ENCODE peak calls at places on chromosome 16, in five cellular contexts. O, E, M, K and G are unnamed samples.
A peak's percentile ranks its signal among the peaks of the same experiment; 100 is the strongest.

GRCh38 chr16:2777231-2777902 is at the start of gene ELOB:
- DNase-seq in O (peak; percentile 76), E (peak; percentile 46), M (peak; percentile 75), K (peak; percentile 97), G (peak; percentile 88)

GRCh38 chr16:15843635-15844279 is 13.1 kb downstream of the MYH11 start:
- DNase-seq in O (no peak), E (no peak), M (no peak), K (no peak), G (no peak)

GRCh38 chr16:23952128-23953041 is 116.6 kb downstream of the PRKCB start:
- DNase-seq in O (no peak), E (no peak), M (no peak), K (no peak), G (no peak)

GRCh38 chr16:48574766-48575165 is 35.2 kb downstream of the N4BP1 start:
- DNase-seq in O (peak; percentile 56), E (peak; percentile 85), M (no peak), K (no peak), G (no peak)

GRCh38 chr16:10729649-10730048 is 14.0 kb upstream of the NUBP1 start:
- DNase-seq in O (peak; percentile 60), E (peak; percentile 87), M (peak; percentile 31), K (no peak), G (no peak)

GRCh38 chr16:66524601-66525164 is 25.2 kb downstream of the TK2 start:
- DNase-seq in O (no peak), E (no peak), M (no peak), K (no peak), G (no peak)

GRCh38 chr16:20901441-20902112 is 1.0 kb downstream of the LYRM1 start:
- DNase-seq in O (peak; percentile 75), E (peak; percentile 97), M (peak; percentile 66), K (peak; percentile 67), G (peak; percentile 65)

GRCh38 chr16:72967941-72968340 is 80.0 kb downstream of the ZFHX3 start:
- DNase-seq in O (no peak), E (no peak), M (no peak), K (no peak), G (no peak)

GRCh38 chr16:89285381-89285780 is 67.9 kb downstream of the ZNF778 start:
- DNase-seq in O (no peak), E (no peak), M (no peak), K (no peak), G (no peak)

GRCh38 chr16:84194470-84195200 is 3.7 kb downstream of the ADAD2 start:
- DNase-seq in O (no peak), E (no peak), M (no peak), K (no peak), G (no peak)

GRCh38 chr16:81612351-81613170 is 166.5 kb upstream of the PLCG2 start:
- DNase-seq in O (no peak), E (no peak), M (no peak), K (no peak), G (no peak)

GRCh38 chr16:75580-76501 is 2.2 kb upstream of the MPG start:
- DNase-seq in O (no peak), E (no peak), M (peak; percentile 93), K (no peak), G (peak; percentile 89)

GRCh38 chr16:19389246-19389645 is 28.4 kb upstream of the TMC5 start:
- DNase-seq in O (peak; percentile 44), E (no peak), M (no peak), K (peak; percentile 84), G (no peak)

GRCh38 chr16:9518054-9518453 is 426.6 kb downstream of the HAPSTR1 start:
- DNase-seq in O (peak; percentile 17), E (no peak), M (no peak), K (no peak), G (no peak)

GRCh38 chr16:16166952-16167351 is 56.3 kb downstream of the ABCC6 start:
- DNase-seq in O (no peak), E (no peak), M (no peak), K (no peak), G (no peak)

GRCh38 chr16:19765860-19766553 is 47.9 kb downstream of the IQCK start:
- DNase-seq in O (no peak), E (no peak), M (peak; percentile 15), K (peak; percentile 63), G (peak; percentile 42)

GRCh38 chr16:17461951-17462729 is 8.6 kb downstream of the XYLT1 start:
- DNase-seq in O (no peak), E (no peak), M (no peak), K (no peak), G (no peak)

GRCh38 chr16:87778476-87778829 is 12.7 kb upstream of the KLHDC4 start:
- DNase-seq in O (no peak), E (no peak), M (no peak), K (no peak), G (no peak)

DNA sequence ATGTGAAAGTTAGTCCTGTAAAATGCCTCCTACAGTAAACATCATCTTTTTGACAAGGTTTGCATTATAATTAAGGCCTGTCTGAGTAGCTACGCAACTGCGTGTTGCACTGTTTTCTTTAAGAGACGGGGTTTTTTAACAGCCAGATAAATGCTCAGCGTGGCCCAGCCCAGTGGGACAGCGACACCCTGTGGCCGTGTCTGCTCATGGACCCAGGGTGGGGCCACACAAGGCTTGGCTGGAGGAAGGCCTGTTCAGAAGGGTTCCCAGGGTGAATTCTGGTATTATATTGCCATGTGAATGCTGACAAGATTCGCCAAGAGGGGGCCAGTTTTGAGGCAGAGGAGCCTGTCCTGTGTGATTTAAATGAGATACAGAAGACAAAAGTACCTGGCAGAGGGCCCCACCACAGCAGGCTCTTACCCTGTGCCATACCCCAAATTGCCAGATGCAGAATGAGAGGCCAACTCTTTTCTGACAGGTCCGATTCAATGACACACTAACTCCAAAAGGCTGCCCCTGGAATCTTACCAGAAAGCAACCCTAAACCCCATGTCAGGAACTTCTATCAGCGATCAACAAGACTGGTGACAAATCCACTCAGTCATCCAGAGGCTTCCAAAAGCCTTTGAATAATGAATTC is 65.9 kb upstream of the IRX6 start:
- DNase-seq in O (peak; percentile 46), E (no peak), M (peak; percentile 21), K (peak; percentile 89), G (no peak)
- TF ChIP-seq CTCF in O (peak; percentile 91), E (peak; percentile 86), M (peak; percentile 28), K (peak; percentile 68), G (no peak)

GRCh38 chr16:12229759-12230594 is 253.4 kb downstream of the SNX29 start:
- DNase-seq in O (no peak), E (no peak), M (peak; percentile 75), K (no peak), G (no peak)
- H3K4me3 ChIP-seq in O (no peak overlapping the region), E (no peak overlapping the region), M (no peak overlapping the region), K (no peak overlapping the region), G (no peak overlapping the region)

DNA sequence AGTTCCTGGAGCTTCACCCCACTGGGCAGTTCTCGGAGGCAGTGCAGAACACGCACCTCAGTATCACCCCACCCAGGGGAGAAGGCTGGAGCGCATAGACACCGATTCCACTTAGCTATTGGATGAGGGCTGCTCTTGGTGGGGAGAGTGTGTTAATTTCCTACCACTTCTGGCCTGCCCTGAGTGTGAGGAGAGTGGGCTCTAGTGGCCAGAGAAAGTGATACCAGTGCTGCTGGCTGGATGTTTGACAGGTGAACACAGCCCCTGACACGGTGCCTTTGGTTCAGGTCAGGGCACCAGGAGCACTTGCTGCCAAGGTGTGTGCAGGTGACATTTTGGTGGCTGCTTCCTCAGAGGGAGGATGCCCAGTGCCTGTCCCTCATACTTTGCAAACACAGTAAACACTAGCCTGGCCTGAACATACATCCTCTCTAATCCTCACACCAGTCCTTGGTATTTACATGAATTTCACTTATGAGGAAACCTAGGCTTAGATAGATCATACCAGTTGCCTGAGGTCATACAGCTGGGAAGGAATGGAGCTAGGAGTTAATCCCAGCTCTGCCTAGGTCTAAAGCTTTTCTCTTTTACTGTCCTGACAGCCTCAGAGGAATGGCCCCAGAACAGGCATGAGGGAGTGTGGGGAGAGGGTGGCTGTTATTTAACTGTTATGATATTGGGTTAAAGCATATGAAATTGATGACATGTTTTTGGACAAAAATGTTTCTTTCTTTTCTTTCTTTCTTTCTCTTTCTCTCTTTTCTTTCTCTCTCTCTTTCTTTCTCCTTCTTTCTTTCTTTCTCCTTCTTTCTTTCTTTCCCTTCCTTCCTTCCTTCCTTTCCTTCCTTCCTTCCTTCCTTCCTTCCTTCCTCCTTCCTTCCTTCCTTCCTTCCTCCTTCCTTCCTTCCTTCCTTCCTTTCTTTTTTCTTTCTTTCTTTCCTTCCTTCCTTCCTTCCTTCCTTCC is 21.0 kb upstream of the ITGAX start:
- DNase-seq in O (peak; percentile 17), E (peak; percentile 60), M (peak; percentile 2), K (no peak), G (no peak)
- TF ChIP-seq CTCF in O (peak; percentile 37), E (peak; percentile 70), M (peak; percentile 16), K (peak; percentile 15), G (no peak)

GRCh38 chr16:68658974-68659360 is 13.9 kb downstream of the CDH3 start:
- DNase-seq in O (no peak), E (no peak), M (no peak), K (no peak), G (no peak)
- H3K4me3 ChIP-seq in O (no peak overlapping the region), E (no peak overlapping the region), M (no peak overlapping the region), K (no peak overlapping the region), G (no peak overlapping the region)

GRCh38 chr16:30187971-30188561 is 4.7 kb downstream of the CORO1A start:
- DNase-seq in O (no peak), E (no peak), M (no peak), K (peak; percentile 56), G (peak; percentile 24)
- TF ChIP-seq CTCF in O (no peak), E (no peak), M (no peak), K (no peak), G (no peak)

DNA sequence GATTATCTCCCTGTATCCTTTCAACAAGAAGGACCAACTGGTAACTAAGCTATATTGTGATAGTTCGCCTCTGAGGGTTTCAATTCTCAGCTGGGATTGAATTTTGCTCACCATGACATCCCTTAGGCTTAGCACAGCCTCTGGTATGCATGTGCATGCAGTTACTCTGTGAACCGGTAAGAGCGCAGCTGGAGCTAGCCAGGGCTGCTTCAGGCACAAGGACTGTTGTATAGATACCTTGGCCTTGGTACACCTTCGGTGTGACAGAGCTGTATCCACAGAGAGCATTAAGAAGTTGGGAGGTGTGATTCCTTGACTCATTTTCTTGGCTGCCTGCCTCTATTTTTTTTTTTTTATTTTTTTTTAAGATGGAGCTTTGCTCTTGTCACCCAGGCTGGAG is 2.3 kb upstream of the NUTF2 start:
- DNase-seq in O (peak; percentile 74), E (no peak), M (no peak), K (no peak), G (no peak)
- H3K4me3 ChIP-seq in O (no peak overlapping the region), E (no peak overlapping the region), M (peak overlapping the region; percentile 78), K (no peak overlapping the region), G (no peak overlapping the region)

GRCh38 chr16:86519007-86519648 is 8.8 kb downstream of the FOXF1 start:
- DNase-seq in O (no peak), E (no peak), M (no peak), K (no peak), G (no peak)

GRCh38 chr16:86521236-86522197 is 11.2 kb downstream of the FOXF1 start:
- DNase-seq in O (no peak), E (no peak), M (no peak), K (no peak), G (no peak)

GRCh38 chr16:86522639-86523038 is 12.3 kb downstream of the FOXF1 start:
- DNase-seq in O (no peak), E (no peak), M (no peak), K (no peak), G (no peak)

GRCh38 chr16:86519649-86520316 is 9.5 kb downstream of the FOXF1 start:
- DNase-seq in O (no peak), E (no peak), M (peak; percentile 75), K (peak; percentile 84), G (peak; percentile 60)

GRCh38 chr16:86520317-86521210 is 10.2 kb downstream of the FOXF1 start:
- DNase-seq in O (no peak), E (no peak), M (no peak), K (no peak), G (no peak)
- TF ChIP-seq CTCF in O (no peak), E (peak; percentile 24), M (no peak), K (no peak), G (peak; percentile 5)

GRCh38 chr16:71626858-71627213 is 852 bp downstream of the MARVELD3 start:
- DNase-seq in O (peak; percentile 35), E (peak; percentile 52), M (no peak), K (peak; percentile 83), G (peak; percentile 49)
- H3K4me3 ChIP-seq in O (peak overlapping the region; percentile 98), E (peak overlapping the region; percentile 99), M (no peak overlapping the region), K (peak overlapping the region; percentile 82), G (peak overlapping the region; percentile 42)